ENCODE peak calls at places on chromosomes 4 and X, in four cellular contexts. Y, A, B and L are unnamed samples.

GRCh38 chrX:135931644-135932487 is 38.4 kb downstream of the SAGE1 start:
- DNase-seq in Y (peak), B (peak), A (peak), L (peak)

GRCh38 chr4:73776363-73776762 is 36.0 kb downstream of the CXCL8 start:
- DNase-seq in A (peak), Y (peak), B (no peak), L (no peak)

GRCh38 chr4:76732246-76732645 is 165.7 kb downstream of the SOWAHB start:
- DNase-seq in B (no peak), Y (no peak), A (no peak), L (no peak)

GRCh38 chrX:44748014-44748413 is 95.8 kb upstream of the DUSP21 start:
- DNase-seq in A (no peak), Y (peak), B (no peak), L (no peak)

GRCh38 chrX:110081740-110082139 is 78.8 kb downstream of the TMEM164 start:
- DNase-seq in B (no peak), Y (peak), A (no peak), L (no peak)

GRCh38 chr4:114057746-114058145 is 78.3 kb upstream of the ARSJ start:
- DNase-seq in A (no peak), Y (no peak), B (no peak), L (no peak)

GRCh38 chrX:110108381-110108796 is 105.5 kb downstream of the TMEM164 start:
- DNase-seq in Y (no peak), B (no peak), A (no peak), L (no peak)

GRCh38 chr4:106864231-106864630 is 171.9 kb downstream of the DKK2 start:
- DNase-seq in A (no peak), Y (no peak), B (no peak), L (no peak)

GRCh38 chr4:154399259-154399974 is 92.2 kb downstream of the DCHS2 start:
- DNase-seq in B (no peak), A (no peak), Y (peak), L (no peak)

GRCh38 chr4:41133619-41134018 is 80.7 kb downstream of the APBB2 start:
- DNase-seq in B (no peak), Y (no peak), A (no peak), L (no peak)

GRCh38 chr4:11073621-11074051 is 355.1 kb downstream of the HS3ST1 start:
- DNase-seq in Y (no peak), A (peak), B (no peak), L (no peak)

GRCh38 chrX:46545111-46546005 is at the start of gene ZNF674:
- DNase-seq in A (peak), B (peak), Y (peak), L (peak)
- TF ChIP-seq CTCF in A (no peak), B (peak), Y (peak), L (no peak)

GRCh38 chr4:128386761-128387599 is 99.4 kb upstream of the PGRMC2 start:
- DNase-seq in B (no peak), Y (peak), A (peak), L (no peak)
- TF ChIP-seq CTCF in B (no peak), Y (no peak), A (no peak), L (no peak)

DNA sequence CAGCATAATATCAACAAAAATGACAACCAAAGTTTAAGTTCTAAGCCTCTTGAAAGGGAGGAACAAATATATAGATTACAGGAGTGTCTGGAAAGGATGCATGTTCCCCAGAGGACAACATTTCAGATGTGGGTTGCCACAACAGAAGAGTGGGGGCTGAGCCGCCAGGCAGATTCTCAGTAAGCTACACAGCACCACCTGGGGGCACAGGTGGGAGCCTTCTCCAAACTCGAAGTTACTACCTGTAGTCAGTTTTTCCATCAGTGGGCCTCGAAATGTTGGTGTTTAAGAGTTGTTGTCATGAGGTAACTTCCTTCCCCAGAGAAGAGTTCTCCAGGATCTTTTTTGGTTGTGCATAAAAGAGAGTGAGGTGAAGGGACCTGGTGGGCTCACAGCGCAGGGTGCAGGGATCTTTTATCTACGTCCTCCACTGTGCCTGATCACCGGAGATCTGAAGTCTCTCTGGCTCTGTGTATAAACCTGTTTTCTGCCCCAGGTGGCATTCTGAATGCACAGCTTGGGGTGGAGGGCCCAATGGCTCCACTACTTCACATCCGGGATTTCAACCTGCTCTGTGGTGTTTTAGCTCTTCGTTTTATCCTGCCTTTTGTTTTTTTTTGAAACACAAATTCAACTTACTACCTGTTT is 58.4 kb upstream of the STS start:
- DNase-seq in Y (peak), B (peak), A (no peak), L (no peak)
- TF ChIP-seq CTCF in Y (peak), B (peak), A (no peak), L (peak)

GRCh38 chr4:185592845-185593488 is 57.7 kb upstream of the PDLIM3 start:
- DNase-seq in Y (no peak), A (no peak), B (peak), L (no peak)
- TF ChIP-seq CTCF in Y (no peak), A (no peak), B (peak), L (no peak)

GRCh38 chr4:28228575-28228974 is 1367.9 kb downstream of the STIM2 start:
- DNase-seq in Y (no peak), A (no peak), B (no peak), L (no peak)

GRCh38 chr4:28229092-28229491 is 1368.5 kb downstream of the STIM2 start:
- DNase-seq in Y (peak), B (no peak), A (no peak), L (no peak)

GRCh38 chr4:28238756-28239155 is 1378.1 kb downstream of the STIM2 start:
- DNase-seq in B (no peak), Y (no peak), A (no peak), L (no peak)

GRCh38 chr4:28232376-28232775 is 1371.7 kb downstream of the STIM2 start:
- DNase-seq in B (no peak), A (no peak), Y (no peak), L (no peak)

DNA sequence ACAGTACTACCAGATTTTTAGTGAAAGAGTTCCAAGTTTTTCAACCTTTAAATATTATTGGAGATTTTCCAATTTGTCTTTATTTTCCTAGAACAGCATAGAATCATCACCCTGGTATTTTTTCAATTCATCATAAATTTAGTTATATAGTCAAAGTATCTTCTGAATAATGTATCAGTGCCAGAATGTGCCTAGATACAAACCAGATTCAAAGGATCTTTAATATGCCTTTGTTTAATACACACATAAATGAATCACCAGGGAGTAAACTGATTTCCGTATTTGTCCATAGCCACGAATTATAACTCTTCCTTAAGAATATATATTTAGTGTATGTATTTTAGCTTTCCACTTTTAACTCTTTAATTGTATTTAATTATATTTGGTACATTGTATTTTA is 1373.1 kb downstream of the STIM2 start:
- DNase-seq in Y (peak), B (no peak), A (no peak), L (no peak)
- TF ChIP-seq CTCF in Y (no peak), B (no peak), A (no peak), L (no peak)